ENCODE peak calls at places on chromosomes 4 and X, in eight cellular contexts. L is stomach, D is SK-N-SH, K is tibial nerve, O is A549, G is GM12878, R is sigmoid colon, I is ovary. H is an unnamed sample.

GRCh38 chr4:63361628-63362027 is 1047.6 kb downstream of the TECRL start:
- DNase-seq in L (no peak), D (no peak), K (no peak), O (no peak), G (no peak), R (no peak), I (no peak), H (no peak)

GRCh38 chr4:173466101-173466500 is 63.9 kb downstream of the HAND2 start:
- DNase-seq in L (no peak), D (no peak), K (no peak), O (no peak), G (no peak), R (no peak), I (no peak), H (no peak)

GRCh38 chrX:156005144-156005543 is 7.6 kb downstream of the IL9R start:
- DNase-seq in L (no peak), D (no peak), K (no peak), O (no peak), G (no peak), R (no peak), I (no peak), H (no peak)

GRCh38 chr4:72302981-72303704 is 265.9 kb downstream of the ADAMTS3 start:
- DNase-seq in L (peak; percentile 29), D (peak; percentile 16), K (no peak), O (peak; percentile 24), G (no peak), R (no peak), I (no peak), H (no peak)

GRCh38 chr4:81723044-81723884 is 251.6 kb upstream of the RASGEF1B start:
- DNase-seq in L (no peak), D (no peak), K (no peak), O (no peak), G (no peak), R (no peak), I (no peak), H (no peak)

GRCh38 chrX:154525606-154526490 is 9.8 kb upstream of the FAM3A start:
- DNase-seq in L (no peak), D (no peak), K (no peak), O (peak; percentile 57), G (no peak), R (no peak), I (no peak), H (no peak)

GRCh38 chr4:67587156-67587555 is 28.6 kb downstream of the STAP1 start:
- DNase-seq in L (no peak), D (no peak), K (no peak), O (no peak), G (no peak), R (no peak), I (no peak), H (no peak)

GRCh38 chrX:14872355-14872754 is 514 bp downstream of the FANCB start:
- DNase-seq in L (no peak), D (peak; percentile 34), K (no peak), O (no peak), G (no peak), R (no peak), I (no peak), H (no peak)

GRCh38 chr4:81432825-81433224 is 38.9 kb downstream of the RASGEF1B start:
- DNase-seq in L (no peak), D (no peak), K (no peak), O (no peak), G (no peak), R (no peak), I (no peak), H (no peak)

GRCh38 chr4:138192113-138192512 is 50.0 kb downstream of the SLC7A11 start:
- DNase-seq in L (no peak), D (no peak), K (no peak), O (peak; percentile 55), G (no peak), R (no peak), I (no peak), H (no peak)

GRCh38 chrX:97295954-97296353 is 412.2 kb downstream of the RPA4 start:
- DNase-seq in L (no peak), D (no peak), K (no peak), O (no peak), G (no peak), R (no peak), I (no peak), H (no peak)

GRCh38 chr4:94446386-94446785 is 5.4 kb upstream of the PDLIM5 start:
- DNase-seq in L (no peak), D (no peak), K (no peak), O (no peak), G (no peak), R (no peak), I (no peak), H (no peak)

GRCh38 chr4:159227984-159228383 is 125.1 kb downstream of the RAPGEF2 start:
- DNase-seq in L (peak; percentile 80), D (peak; percentile 27), K (peak; percentile 35), O (peak; percentile 30), G (no peak), R (peak; percentile 81), I (peak; percentile 76), H (peak; percentile 75)

GRCh38 chr4:53987761-53988171 is 76.6 kb downstream of the CHIC2 start:
- DNase-seq in L (no peak), D (no peak), K (no peak), O (peak; percentile 3), G (no peak), R (no peak), I (no peak), H (no peak)

GRCh38 chrX:78673256-78673655 is 14.1 kb upstream of the RTL3 start:
- DNase-seq in L (no peak), D (no peak), K (no peak), O (no peak), G (no peak), R (no peak), I (no peak), H (no peak)

GRCh38 chr4:22515888-22516541 is at the start of gene ADGRA3:
- DNase-seq in L (peak; percentile 81), D (peak; percentile 94), K (peak; percentile 52), O (peak; percentile 63), G (no peak), R (peak; percentile 88), I (peak; percentile 83), H (no peak)

GRCh38 chr4:87975466-87975865 is at the start of gene SPP1:
- DNase-seq in L (no peak), D (peak; percentile 43), K (no peak), O (peak; percentile 76), G (no peak), R (no peak), I (no peak), H (no peak)

GRCh38 chr4:180372671-180373070 is 1870.5 kb upstream of the TENM3 start:
- DNase-seq in L (no peak), D (no peak), K (no peak), O (no peak), G (no peak), R (no peak), I (no peak), H (no peak)

GRCh38 chr4:82988323-82988832 is 22.2 kb downstream of the LIN54 start:
- DNase-seq in L (no peak), D (no peak), K (no peak), O (no peak), G (no peak), R (no peak), I (no peak), H (no peak)

GRCh38 chr4:138242076-138242829 is at the start of gene SLC7A11:
- DNase-seq in L (peak; percentile 78), D (peak; percentile 27), K (no peak), O (peak; percentile 97), G (peak; percentile 93), R (no peak), I (no peak), H (no peak)

DNA sequence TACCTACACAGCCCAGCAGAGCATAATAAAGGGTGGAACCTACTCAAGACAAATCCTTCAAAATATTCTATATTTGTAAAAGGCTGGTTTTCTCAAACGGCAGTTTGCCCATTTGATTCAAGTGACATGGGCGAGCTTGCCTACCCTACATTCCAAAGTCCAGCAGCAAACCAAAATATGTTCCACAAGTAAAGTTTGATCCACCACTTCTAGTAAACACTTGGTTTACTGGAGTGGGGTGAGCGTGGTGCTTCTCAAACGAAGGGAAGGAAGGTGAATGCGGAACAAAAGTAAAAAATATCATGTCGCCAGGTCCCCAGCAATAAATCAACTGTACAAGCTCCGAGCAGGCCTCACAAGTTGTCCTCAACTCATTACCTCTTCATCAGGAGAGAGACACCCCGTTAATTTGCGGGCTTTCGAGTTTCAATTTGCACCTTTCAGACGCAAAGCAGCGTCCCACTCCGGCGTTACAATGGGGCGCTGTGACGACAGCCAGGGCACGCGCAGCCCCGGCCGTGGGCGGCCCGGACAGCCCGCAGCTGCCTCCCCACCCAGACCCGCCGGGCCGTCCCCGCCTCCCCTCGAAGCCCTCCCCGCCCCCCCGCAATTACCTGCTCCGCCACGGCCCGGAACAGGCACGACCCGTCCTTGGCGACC is 1.1 kb downstream of the OTUD4 start:
- DNase-seq in L (peak; percentile 79), D (peak; percentile 77), K (peak; percentile 43), O (peak; percentile 54), G (peak; percentile 65), R (peak; percentile 81), I (peak; percentile 74), H (peak; percentile 75)
- TF ChIP-seq EP300 in L (no peak), D (no peak), K (peak; percentile 39), O (no peak), G (peak; percentile 98), R (no peak), I (no peak), H (no peak)

GRCh38 chr4:43277003-43277402 is 384.5 kb downstream of the GRXCR1 start:
- DNase-seq in L (no peak), D (no peak), K (no peak), O (no peak), G (no peak), R (no peak), I (no peak), H (no peak)
- TF ChIP-seq EP300 in L (no peak), D (no peak), K (no peak), O (no peak), G (no peak), R (no peak), I (no peak), H (no peak)

DNA sequence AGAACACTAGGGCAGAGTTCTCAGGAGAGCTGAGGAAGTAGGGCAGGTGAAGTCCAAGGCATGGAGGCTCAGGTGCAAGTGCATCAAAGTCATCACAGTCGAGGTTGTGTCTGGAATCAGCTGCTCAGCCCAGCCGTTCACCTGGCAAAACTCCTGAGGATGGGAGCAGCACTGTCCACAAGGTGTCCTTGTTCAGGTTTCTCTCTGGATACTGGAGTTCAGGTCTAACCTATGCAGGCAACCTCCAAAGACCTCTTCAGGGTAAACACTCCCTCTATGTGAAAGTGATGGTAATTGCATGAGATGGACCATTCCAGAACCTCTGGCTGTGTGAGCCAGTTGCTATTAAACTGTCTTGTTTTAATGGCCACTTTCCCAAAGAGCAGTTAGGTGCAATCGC is 120.2 kb upstream of the PSAPL1 start:
- DNase-seq in L (no peak), D (no peak), K (no peak), O (no peak), G (no peak), R (no peak), I (no peak), H (no peak)
- TF ChIP-seq EP300 in L (no peak), D (no peak), K (no peak), O (no peak), G (no peak), R (no peak), I (no peak), H (no peak)

DNA sequence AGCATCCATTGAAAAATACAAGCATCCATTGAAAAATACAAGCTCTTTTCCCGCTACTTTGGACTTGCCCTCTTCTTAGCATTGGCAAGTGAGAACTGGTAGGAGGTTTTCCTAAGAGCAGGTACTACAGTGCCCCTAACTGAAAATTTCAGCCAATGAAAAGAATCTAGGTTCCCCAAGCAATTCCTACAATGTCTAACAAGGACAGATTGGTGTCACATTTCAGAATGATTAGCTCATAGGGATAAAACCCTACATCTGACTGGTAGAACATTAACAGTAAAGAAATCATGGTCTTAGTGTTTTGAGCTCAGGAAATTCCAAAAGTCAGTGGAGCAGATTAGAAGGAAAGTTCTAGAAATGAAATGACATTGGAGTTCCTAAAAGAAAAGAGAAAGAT is 68.6 kb upstream of the QRFPR start:
- DNase-seq in L (no peak), D (no peak), K (no peak), O (no peak), G (no peak), R (no peak), I (no peak), H (no peak)
- TF ChIP-seq EP300 in L (no peak), D (no peak), K (no peak), O (no peak), G (no peak), R (no peak), I (no peak), H (no peak)